ENCODE peak calls at places on chromosomes 12 and 14, in five cellular contexts. One of them, this sample, is unnamed.

GRCh38 chr12:59736786-59737185 is 141.0 kb downstream of the SLC16A7 start:
- DNase-seq in brain microvascular endothelial cell: peak
- DNase-seq in mucosa of descending colon: no peak
- DNase-seq in mesothelial cell of epicardium: no peak
- DNase-seq in upper lobe of left lung: no peak
- DNase-seq in this sample: peak

GRCh38 chr12:52871291-52871961 is 22.6 kb upstream of the KRT78 start:
- DNase-seq in brain microvascular endothelial cell: peak
- DNase-seq in mucosa of descending colon: peak
- DNase-seq in mesothelial cell of epicardium: no peak
- DNase-seq in upper lobe of left lung: no peak
- DNase-seq in this sample: peak

GRCh38 chr12:75317784-75318183 is 12.3 kb downstream of the CAPS2 start:
- DNase-seq in brain microvascular endothelial cell: no peak
- DNase-seq in mucosa of descending colon: no peak
- DNase-seq in mesothelial cell of epicardium: no peak
- DNase-seq in upper lobe of left lung: no peak
- DNase-seq in this sample: no peak

GRCh38 chr12:45612044-45612794 is 117.3 kb upstream of the ARID2 start:
- DNase-seq in brain microvascular endothelial cell: peak
- DNase-seq in mucosa of descending colon: no peak
- DNase-seq in mesothelial cell of epicardium: no peak
- DNase-seq in upper lobe of left lung: no peak
- DNase-seq in this sample: no peak

GRCh38 chr12:83143937-83144336 is 457.2 kb downstream of the TMTC2 start:
- DNase-seq in brain microvascular endothelial cell: no peak
- DNase-seq in mucosa of descending colon: no peak
- DNase-seq in mesothelial cell of epicardium: no peak
- DNase-seq in upper lobe of left lung: no peak
- DNase-seq in this sample: no peak

GRCh38 chr12:51845451-51845850 is 3.1 kb downstream of the FIGNL2 start:
- DNase-seq in brain microvascular endothelial cell: no peak
- DNase-seq in mucosa of descending colon: no peak
- DNase-seq in mesothelial cell of epicardium: no peak
- DNase-seq in upper lobe of left lung: no peak
- DNase-seq in this sample: no peak

GRCh38 chr12:121579981-121580868 is 598 bp downstream of the KDM2B start:
- DNase-seq in brain microvascular endothelial cell: peak
- DNase-seq in mucosa of descending colon: peak
- DNase-seq in mesothelial cell of epicardium: peak
- DNase-seq in upper lobe of left lung: peak
- DNase-seq in this sample: no peak

GRCh38 chr12:118371354-118372282 is 1.1 kb downstream of the TAOK3 start:
- DNase-seq in brain microvascular endothelial cell: no peak
- DNase-seq in mucosa of descending colon: peak
- DNase-seq in mesothelial cell of epicardium: peak
- DNase-seq in upper lobe of left lung: peak
- DNase-seq in this sample: no peak

GRCh38 chr12:29163146-29163545 is 14.1 kb downstream of the FAR2 start:
- DNase-seq in brain microvascular endothelial cell: no peak
- DNase-seq in mucosa of descending colon: no peak
- DNase-seq in mesothelial cell of epicardium: no peak
- DNase-seq in upper lobe of left lung: no peak
- DNase-seq in this sample: no peak

GRCh38 chr12:75658826-75659823 is 147.7 kb upstream of the KRR1 start:
- DNase-seq in brain microvascular endothelial cell: peak
- DNase-seq in mucosa of descending colon: no peak
- DNase-seq in mesothelial cell of epicardium: no peak
- DNase-seq in upper lobe of left lung: no peak
- DNase-seq in this sample: no peak

GRCh38 chr12:106170285-106170684 is 31.5 kb upstream of the NUAK1 start:
- DNase-seq in brain microvascular endothelial cell: peak
- DNase-seq in mucosa of descending colon: no peak
- DNase-seq in mesothelial cell of epicardium: no peak
- DNase-seq in upper lobe of left lung: no peak
- DNase-seq in this sample: no peak

GRCh38 chr12:104648746-104649145 is 192.0 kb downstream of the CHST11 start:
- DNase-seq in brain microvascular endothelial cell: no peak
- DNase-seq in mucosa of descending colon: no peak
- DNase-seq in mesothelial cell of epicardium: no peak
- DNase-seq in upper lobe of left lung: no peak
- DNase-seq in this sample: no peak

GRCh38 chr12:87866602-87867292 is 162.5 kb downstream of the C12orf50 start:
- DNase-seq in brain microvascular endothelial cell: no peak
- DNase-seq in mucosa of descending colon: no peak
- DNase-seq in mesothelial cell of epicardium: no peak
- DNase-seq in upper lobe of left lung: no peak
- DNase-seq in this sample: no peak

GRCh38 chr14:98028156-98028555 is 1231.0 kb downstream of the VRK1 start:
- DNase-seq in brain microvascular endothelial cell: no peak
- DNase-seq in mucosa of descending colon: no peak
- DNase-seq in mesothelial cell of epicardium: no peak
- DNase-seq in upper lobe of left lung: no peak
- DNase-seq in this sample: no peak

GRCh38 chr14:100072783-100073346 is 7.6 kb downstream of the EVL start:
- DNase-seq in brain microvascular endothelial cell: no peak
- DNase-seq in mucosa of descending colon: peak
- DNase-seq in mesothelial cell of epicardium: no peak
- DNase-seq in upper lobe of left lung: peak
- DNase-seq in this sample: no peak
- TF ChIP-seq CTCF in brain microvascular endothelial cell: peak
- TF ChIP-seq CTCF in mucosa of descending colon: no peak
- TF ChIP-seq CTCF in mesothelial cell of epicardium: no peak
- TF ChIP-seq CTCF in upper lobe of left lung: peak
- TF ChIP-seq CTCF in this sample: no peak

GRCh38 chr12:58443273-58443980 is 476.9 kb downstream of the LRIG3 start:
- DNase-seq in brain microvascular endothelial cell: peak
- DNase-seq in mucosa of descending colon: no peak
- DNase-seq in mesothelial cell of epicardium: no peak
- DNase-seq in upper lobe of left lung: no peak
- DNase-seq in this sample: no peak
- TF ChIP-seq CTCF in brain microvascular endothelial cell: peak
- TF ChIP-seq CTCF in mucosa of descending colon: no peak
- TF ChIP-seq CTCF in mesothelial cell of epicardium: peak
- TF ChIP-seq CTCF in upper lobe of left lung: peak
- TF ChIP-seq CTCF in this sample: peak

DNA sequence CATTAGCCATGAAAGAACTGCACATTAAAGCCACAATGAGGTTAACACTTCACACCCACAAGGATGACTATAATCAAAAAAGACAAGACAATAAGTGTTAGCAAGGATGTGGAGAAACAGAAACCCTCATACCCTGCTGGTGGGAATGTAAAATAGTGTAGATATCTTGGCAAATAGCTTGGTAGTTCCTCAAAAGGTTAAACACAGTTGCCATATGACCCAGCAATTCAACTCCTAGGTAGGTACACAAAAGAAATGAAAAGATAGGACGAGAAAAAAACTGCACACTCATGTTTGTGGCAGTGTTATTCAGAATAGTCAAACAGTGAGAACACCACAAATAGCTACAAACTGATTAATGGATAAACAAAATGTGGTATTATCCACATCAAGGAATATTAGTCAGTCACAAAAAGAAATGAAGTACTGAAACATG is 93.5 kb downstream of the ATXN2 start:
- DNase-seq in brain microvascular endothelial cell: no peak
- DNase-seq in mucosa of descending colon: no peak
- DNase-seq in mesothelial cell of epicardium: no peak
- DNase-seq in upper lobe of left lung: no peak
- DNase-seq in this sample: no peak
- TF ChIP-seq CTCF in brain microvascular endothelial cell: no peak
- TF ChIP-seq CTCF in mucosa of descending colon: no peak
- TF ChIP-seq CTCF in mesothelial cell of epicardium: no peak
- TF ChIP-seq CTCF in upper lobe of left lung: no peak
- TF ChIP-seq CTCF in this sample: no peak

DNA sequence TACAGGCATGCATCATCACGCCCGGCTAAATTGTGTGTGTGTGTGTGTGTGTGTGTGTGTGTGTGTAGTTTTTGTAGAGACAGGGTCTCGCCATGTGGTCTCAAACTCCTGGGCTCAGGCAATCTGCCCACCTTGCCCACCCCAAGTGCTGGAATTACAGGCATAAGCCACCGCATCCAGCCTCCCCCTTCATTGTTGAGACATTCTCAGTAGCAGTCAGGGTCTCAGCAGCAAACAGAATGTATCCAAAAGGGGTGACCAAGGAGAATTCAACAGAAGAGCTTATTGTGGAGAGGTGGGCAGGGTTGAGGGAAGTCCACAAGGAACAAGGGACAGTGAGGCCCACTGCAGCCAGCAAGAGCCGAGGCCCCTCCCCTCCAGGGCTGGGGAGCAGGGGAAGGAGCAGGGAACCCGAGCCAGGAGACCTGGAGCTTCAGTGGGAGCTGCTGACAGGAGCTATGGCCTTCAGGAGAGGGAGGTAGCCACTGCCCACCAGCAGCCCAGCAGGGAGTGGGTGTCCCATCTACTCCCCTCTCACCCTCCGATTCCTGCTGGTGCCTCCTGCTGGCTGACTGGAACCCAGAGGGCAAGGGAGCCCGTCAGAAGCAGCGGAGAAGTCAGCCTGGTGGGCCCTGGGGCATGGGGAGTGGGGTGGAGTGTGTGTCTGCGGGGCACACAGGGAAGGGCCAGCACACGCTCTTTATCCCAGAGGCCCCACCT is 37.1 kb upstream of the PLEKHG6 start:
- DNase-seq in brain microvascular endothelial cell: no peak
- DNase-seq in mucosa of descending colon: no peak
- DNase-seq in mesothelial cell of epicardium: no peak
- DNase-seq in upper lobe of left lung: peak
- DNase-seq in this sample: no peak
- TF ChIP-seq CTCF in brain microvascular endothelial cell: peak
- TF ChIP-seq CTCF in mucosa of descending colon: no peak
- TF ChIP-seq CTCF in mesothelial cell of epicardium: no peak
- TF ChIP-seq CTCF in upper lobe of left lung: no peak
- TF ChIP-seq CTCF in this sample: no peak

This sample was measured in AG09319.